ENCODE peak calls at places on chromosome 18, in eight cellular contexts. X is astrocyte of the cerebellum, Q is A549, L is AG10803, R is GM06990, Y is dorsolateral prefrontal cortex, Z is OCI-LY7, K is Peyer's patch. M is an unnamed sample.

GRCh38 chr18:75548353-75548752 is 120.8 kb upstream of the SMIM21 start:
- DNase-seq in Q (peak), Z (no peak), Y (no peak), R (no peak), L (no peak), X (no peak), K (no peak), M (peak)

GRCh38 chr18:48680871-48681270 is 142.0 kb downstream of the CTIF start:
- DNase-seq in X (no peak), Z (no peak), L (no peak), Y (no peak), Q (no peak), K (peak), R (no peak), M (no peak)

GRCh38 chr18:26088482-26088881 is 1.9 kb downstream of the SS18 start:
- DNase-seq in Y (no peak), K (no peak), Q (no peak), L (peak), X (no peak), Z (peak), R (no peak), M (no peak)

GRCh38 chr18:71362140-71362539 is 1073.3 kb downstream of the SOCS6 start:
- DNase-seq in Y (no peak), Q (no peak), L (no peak), X (no peak), R (no peak), Z (no peak), K (no peak), M (no peak)

GRCh38 chr18:70659026-70659726 is 370.3 kb downstream of the SOCS6 start:
- DNase-seq in X (no peak), Z (no peak), Q (peak), R (no peak), Y (no peak), L (no peak), K (peak), M (peak)

GRCh38 chr18:47260138-47260923 is 8.9 kb upstream of the SKOR2 start:
- DNase-seq in Y (no peak), Z (no peak), R (no peak), K (no peak), X (peak), Q (peak), L (peak), M (no peak)

GRCh38 chr18:43588838-43589237 is 311.5 kb upstream of the SYT4 start:
- DNase-seq in Q (no peak), X (no peak), L (no peak), Z (no peak), R (no peak), Y (no peak), K (no peak), M (no peak)

GRCh38 chr18:12679183-12679786 is 21.4 kb upstream of the SPIRE1 start:
- DNase-seq in Z (no peak), Q (no peak), X (no peak), L (peak), R (no peak), Y (no peak), K (peak), M (no peak)

GRCh38 chr18:67041334-67041733 is 437.4 kb upstream of the CDH19 start:
- DNase-seq in R (no peak), Q (no peak), Z (no peak), X (no peak), K (no peak), L (no peak), Y (no peak), M (no peak)

GRCh38 chr18:26584745-26585144 is 36.4 kb upstream of the KCTD1 start:
- DNase-seq in Y (no peak), R (no peak), X (no peak), L (no peak), K (no peak), Z (no peak), Q (no peak), M (no peak)

GRCh38 chr18:56541790-56542189 is 96.6 kb downstream of the TXNL1 start:
- DNase-seq in X (no peak), K (no peak), R (no peak), Y (no peak), Z (no peak), L (no peak), Q (no peak), M (peak)

GRCh38 chr18:35289293-35290069 is 548 bp downstream of the ZSCAN30 start:
- DNase-seq in Y (no peak), L (peak), R (no peak), Z (peak), K (no peak), X (no peak), Q (no peak), M (no peak)

GRCh38 chr18:50647792-50648191 is 87.9 kb downstream of the MAPK4 start:
- DNase-seq in Z (no peak), Y (no peak), R (no peak), X (no peak), K (no peak), Q (no peak), L (no peak), M (no peak)

GRCh38 chr18:44507729-44508325 is 172.9 kb upstream of the SETBP1 start:
- DNase-seq in L (no peak), Y (no peak), X (no peak), R (peak), Z (peak), Q (no peak), K (peak), M (peak)

GRCh38 chr18:75558790-75559189 is 131.3 kb upstream of the SMIM21 start:
- DNase-seq in Z (no peak), X (no peak), Y (no peak), L (no peak), Q (no peak), K (no peak), R (no peak), M (no peak)

GRCh38 chr18:28109781-28110460 is 67.0 kb downstream of the CDH2 start:
- DNase-seq in Q (no peak), Z (no peak), K (no peak), L (peak), X (no peak), R (no peak), Y (no peak), M (no peak)

GRCh38 chr18:76462326-76462694 is 32.7 kb downstream of the ZNF516 start:
- DNase-seq in Z (no peak), R (no peak), L (no peak), K (peak), X (no peak), Q (no peak), Y (no peak), M (no peak)

GRCh38 chr18:77702686-77703085 is 453.0 kb downstream of the GALR1 start:
- DNase-seq in Y (no peak), K (no peak), R (no peak), L (peak), X (peak), Q (peak), Z (peak), M (no peak)

GRCh38 chr18:7116832-7117389 is 686 bp downstream of the LAMA1 start:
- DNase-seq in Q (no peak), R (no peak), X (no peak), L (no peak), Z (no peak), Y (no peak), K (no peak), M (no peak)
- H3K4me3 ChIP-seq in Q (peak), R (no peak), X (peak), L (peak), Z (no peak), Y (peak), K (peak), M (no peak)

GRCh38 chr18:22872894-22873537 is 60.1 kb upstream of the RBBP8 start:
- DNase-seq in K (no peak), Q (peak), R (no peak), Z (no peak), X (no peak), Y (no peak), L (no peak), M (no peak)
- H3K4me3 ChIP-seq in K (peak), Q (no peak), R (no peak), Z (no peak), X (no peak), Y (no peak), L (no peak), M (no peak)

GRCh38 chr18:21747764-21748693 is 7.4 kb downstream of the MIB1 start:
- DNase-seq in X (no peak), Q (no peak), L (no peak), Y (no peak), K (no peak), R (no peak), Z (no peak), M (no peak)
- H3K4me3 ChIP-seq in X (no peak), Q (no peak), L (no peak), Y (no peak), K (no peak), R (no peak), Z (peak), M (no peak)

DNA sequence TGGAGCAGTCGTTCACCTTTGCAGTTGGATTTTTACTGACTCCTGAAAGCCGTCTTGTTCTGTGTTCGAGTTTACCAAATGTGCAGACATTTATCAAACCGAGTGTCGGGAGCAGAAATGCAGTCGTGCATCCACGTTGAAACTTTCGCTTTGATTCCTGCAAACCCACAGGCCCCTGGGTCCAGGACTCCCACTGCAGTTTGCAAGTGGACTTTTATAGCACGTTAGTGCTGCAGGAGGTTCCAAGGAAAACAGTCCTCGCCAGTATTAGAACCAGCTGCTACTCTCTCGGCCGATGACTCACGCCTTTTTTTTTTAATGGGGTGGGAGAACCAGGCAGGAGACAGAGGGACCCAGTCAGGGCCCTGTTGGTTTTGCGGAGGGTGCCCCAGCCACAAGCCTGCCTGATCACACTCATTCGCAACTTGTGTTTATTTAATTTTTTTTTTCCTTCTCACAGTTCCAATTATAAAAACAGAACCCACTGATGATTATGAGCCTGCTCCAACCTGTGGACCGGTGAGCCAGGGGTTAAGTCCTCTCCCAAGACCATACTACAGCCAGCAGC is 90.1 kb downstream of the NFATC1 start:
- DNase-seq in Y (no peak), R (no peak), L (peak), X (peak), K (no peak), Z (no peak), Q (no peak), M (no peak)
- H3K4me3 ChIP-seq in Y (peak), R (no peak), L (peak), X (no peak), K (no peak), Z (no peak), Q (no peak), M (no peak)

DNA sequence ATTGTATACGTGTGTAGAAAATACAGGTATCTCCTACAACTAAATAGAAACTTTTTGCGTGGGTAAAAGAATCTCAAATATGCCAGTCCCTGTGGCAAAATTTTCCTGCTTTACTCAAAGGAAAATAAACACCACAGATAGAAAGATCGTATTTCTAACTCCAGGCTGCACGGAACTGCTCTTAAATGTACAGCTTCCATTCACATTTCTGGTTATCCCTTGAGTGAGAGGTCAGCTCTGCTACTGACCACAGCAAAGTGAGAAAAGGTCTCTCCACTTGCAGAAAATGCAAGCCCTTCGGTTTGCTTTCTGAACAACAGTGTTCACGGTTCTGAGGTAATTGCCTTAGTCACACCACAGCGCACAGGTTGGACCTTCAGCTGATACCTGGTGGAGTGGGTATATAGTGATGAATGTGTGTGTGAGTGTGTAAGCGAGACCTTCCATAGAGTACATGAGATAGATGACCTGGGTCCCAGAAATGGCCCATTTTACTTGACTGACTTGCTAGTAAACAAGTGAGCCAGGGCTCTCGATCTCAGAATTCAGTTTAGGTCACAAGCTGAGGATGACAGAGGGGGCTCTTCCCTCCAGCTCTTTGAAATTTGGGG is 52.1 kb downstream of the ALPK2 start:
- DNase-seq in Q (no peak), K (no peak), X (no peak), L (no peak), Y (no peak), R (no peak), Z (no peak), M (no peak)
- H3K4me3 ChIP-seq in Q (peak), K (no peak), X (peak), L (peak), Y (no peak), R (no peak), Z (no peak), M (no peak)